ENCODE peak calls at places on chromosomes 13 and 19, in five cellular contexts. One of them, this sample, is unnamed.

GRCh38 chr13:87536499-87536898 is 134.7 kb upstream of the SLITRK5 start:
- DNase-seq in uterus: no peak
- DNase-seq in CD4-positive, alpha-beta T cell: no peak
- DNase-seq in ascending aorta: no peak
- DNase-seq in brain microvascular endothelial cell: no peak
- DNase-seq in this sample: no peak

GRCh38 chr19:6667114-6667627 is 2.8 kb downstream of the TNFSF14 start:
- DNase-seq in uterus: no peak
- DNase-seq in CD4-positive, alpha-beta T cell: no peak
- DNase-seq in ascending aorta: no peak
- DNase-seq in brain microvascular endothelial cell: no peak
- DNase-seq in this sample: peak

GRCh38 chr19:4352701-4353121 is 9.3 kb downstream of the MPND start:
- DNase-seq in uterus: no peak
- DNase-seq in CD4-positive, alpha-beta T cell: peak
- DNase-seq in ascending aorta: no peak
- DNase-seq in brain microvascular endothelial cell: no peak
- DNase-seq in this sample: no peak

GRCh38 chr19:13115936-13116281 is 631 bp downstream of the TRMT1 start:
- DNase-seq in uterus: no peak
- DNase-seq in CD4-positive, alpha-beta T cell: no peak
- DNase-seq in ascending aorta: no peak
- DNase-seq in brain microvascular endothelial cell: no peak
- DNase-seq in this sample: no peak

GRCh38 chr19:39110263-39110967 is 15.2 kb upstream of the PAK4 start:
- DNase-seq in uterus: peak
- DNase-seq in CD4-positive, alpha-beta T cell: peak
- DNase-seq in ascending aorta: no peak
- DNase-seq in brain microvascular endothelial cell: no peak
- DNase-seq in this sample: peak

GRCh38 chr13:27359203-27359821 is 65.1 kb upstream of the GTF3A start:
- DNase-seq in uterus: peak
- DNase-seq in CD4-positive, alpha-beta T cell: peak
- DNase-seq in ascending aorta: peak
- DNase-seq in brain microvascular endothelial cell: peak
- DNase-seq in this sample: peak

GRCh38 chr19:51686171-51686570 is 7.0 kb upstream of the SPACA6 start:
- DNase-seq in uterus: no peak
- DNase-seq in CD4-positive, alpha-beta T cell: no peak
- DNase-seq in ascending aorta: no peak
- DNase-seq in brain microvascular endothelial cell: peak
- DNase-seq in this sample: no peak

GRCh38 chr13:37708101-37708500 is 109.5 kb upstream of the POSTN start:
- DNase-seq in uterus: no peak
- DNase-seq in CD4-positive, alpha-beta T cell: no peak
- DNase-seq in ascending aorta: no peak
- DNase-seq in brain microvascular endothelial cell: no peak
- DNase-seq in this sample: no peak

GRCh38 chr13:74767031-74767430 is 632.8 kb upstream of the KLF12 start:
- DNase-seq in uterus: no peak
- DNase-seq in CD4-positive, alpha-beta T cell: no peak
- DNase-seq in ascending aorta: no peak
- DNase-seq in brain microvascular endothelial cell: peak
- DNase-seq in this sample: no peak

GRCh38 chr19:44258139-44258538 is 1.5 kb upstream of the ZNF233 start:
- DNase-seq in uterus: no peak
- DNase-seq in CD4-positive, alpha-beta T cell: no peak
- DNase-seq in ascending aorta: no peak
- DNase-seq in brain microvascular endothelial cell: no peak
- DNase-seq in this sample: no peak

GRCh38 chr19:40378509-40378908 is 11.5 kb downstream of the HIPK4 start:
- DNase-seq in uterus: no peak
- DNase-seq in CD4-positive, alpha-beta T cell: no peak
- DNase-seq in ascending aorta: no peak
- DNase-seq in brain microvascular endothelial cell: no peak
- DNase-seq in this sample: no peak

GRCh38 chr13:86922936-86923335 is 748.2 kb upstream of the SLITRK5 start:
- DNase-seq in uterus: no peak
- DNase-seq in CD4-positive, alpha-beta T cell: no peak
- DNase-seq in ascending aorta: no peak
- DNase-seq in brain microvascular endothelial cell: no peak
- DNase-seq in this sample: no peak

GRCh38 chr19:29499261-29499920 is 26.4 kb upstream of the VSTM2B start:
- DNase-seq in uterus: no peak
- DNase-seq in CD4-positive, alpha-beta T cell: no peak
- DNase-seq in ascending aorta: no peak
- DNase-seq in brain microvascular endothelial cell: no peak
- DNase-seq in this sample: no peak

GRCh38 chr19:8320564-8321066 is 560 bp downstream of the NDUFA7 start:
- DNase-seq in uterus: no peak
- DNase-seq in CD4-positive, alpha-beta T cell: no peak
- DNase-seq in ascending aorta: no peak
- DNase-seq in brain microvascular endothelial cell: no peak
- DNase-seq in this sample: no peak

GRCh38 chr19:18731562-18732008 is 48.1 kb downstream of the CRTC1 start:
- DNase-seq in uterus: no peak
- DNase-seq in CD4-positive, alpha-beta T cell: no peak
- DNase-seq in ascending aorta: no peak
- DNase-seq in brain microvascular endothelial cell: peak
- DNase-seq in this sample: no peak

GRCh38 chr19:2549701-2550191 is 73.8 kb downstream of the GADD45B start:
- DNase-seq in uterus: peak
- DNase-seq in CD4-positive, alpha-beta T cell: no peak
- DNase-seq in ascending aorta: peak
- DNase-seq in brain microvascular endothelial cell: peak
- DNase-seq in this sample: peak

DNA sequence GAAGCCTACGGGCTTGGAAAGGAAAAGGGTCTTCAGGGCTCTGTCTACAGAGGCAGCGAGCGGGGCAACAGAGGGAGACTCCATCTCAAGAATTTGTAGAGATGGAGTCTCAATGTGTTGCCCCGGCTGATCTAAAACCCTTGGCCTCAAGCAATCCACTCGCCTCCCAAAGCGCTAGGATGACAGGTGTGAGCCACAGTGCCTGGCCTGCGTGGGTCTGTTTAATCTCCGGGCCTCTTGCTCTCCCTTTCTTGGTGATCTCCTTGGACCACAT is 8.1 kb downstream of the RPS9 start:
- DNase-seq in uterus: no peak
- DNase-seq in CD4-positive, alpha-beta T cell: no peak
- DNase-seq in ascending aorta: no peak
- DNase-seq in brain microvascular endothelial cell: no peak
- DNase-seq in this sample: no peak
- H3K27ac ChIP-seq in uterus: peak
- H3K27ac ChIP-seq in CD4-positive, alpha-beta T cell: no peak
- H3K27ac ChIP-seq in ascending aorta: peak
- H3K27ac ChIP-seq in brain microvascular endothelial cell: no peak
- H3K27ac ChIP-seq in this sample: peak

GRCh38 chr13:112970552-112971287 is 1.7 kb downstream of the MCF2L start:
- DNase-seq in uterus: no peak
- DNase-seq in CD4-positive, alpha-beta T cell: no peak
- DNase-seq in ascending aorta: no peak
- DNase-seq in brain microvascular endothelial cell: no peak
- DNase-seq in this sample: no peak

GRCh38 chr13:112968910-112969691 is at the start of gene MCF2L:
- DNase-seq in uterus: no peak
- DNase-seq in CD4-positive, alpha-beta T cell: peak
- DNase-seq in ascending aorta: no peak
- DNase-seq in brain microvascular endothelial cell: no peak
- DNase-seq in this sample: peak

GRCh38 chr13:112971288-112971643 is 2.3 kb downstream of the MCF2L start:
- DNase-seq in uterus: no peak
- DNase-seq in CD4-positive, alpha-beta T cell: no peak
- DNase-seq in ascending aorta: no peak
- DNase-seq in brain microvascular endothelial cell: no peak
- DNase-seq in this sample: no peak

GRCh38 chr13:112968380-112968909 is 569 bp upstream of the MCF2L start:
- DNase-seq in uterus: no peak
- DNase-seq in CD4-positive, alpha-beta T cell: peak
- DNase-seq in ascending aorta: no peak
- DNase-seq in brain microvascular endothelial cell: no peak
- DNase-seq in this sample: peak

DNA sequence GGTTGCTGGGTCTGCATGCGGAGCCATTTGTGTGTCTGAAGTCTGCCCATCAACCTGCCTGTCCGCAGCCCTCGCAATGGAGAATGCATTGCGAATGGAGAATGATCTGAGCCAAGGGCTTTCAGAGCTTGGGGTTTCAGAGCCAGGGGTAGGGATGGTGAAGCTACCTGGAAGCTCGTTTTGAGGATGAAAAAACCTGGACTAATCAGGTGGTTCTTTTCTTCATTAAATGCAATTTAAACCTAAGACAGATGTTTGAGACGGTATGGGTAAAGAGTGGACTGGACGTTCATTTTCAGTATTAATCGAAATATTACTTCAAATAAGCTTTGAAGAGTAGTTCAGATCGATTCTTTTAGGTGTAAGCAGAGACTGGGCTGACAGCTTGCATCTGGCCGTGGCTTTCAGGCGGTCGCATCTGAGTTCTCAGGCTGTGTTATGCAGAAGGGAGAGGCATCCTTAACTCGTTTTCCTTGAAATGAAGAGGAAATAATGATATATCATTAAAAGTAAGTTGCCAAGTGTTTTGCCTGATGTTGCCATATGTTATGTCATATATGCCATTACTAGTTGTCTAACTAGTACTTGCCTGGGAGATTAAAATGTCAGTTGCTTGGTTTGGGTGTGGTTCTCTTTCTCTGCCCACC is 801 bp downstream of the MCF2L start:
- DNase-seq in uterus: no peak
- DNase-seq in CD4-positive, alpha-beta T cell: no peak
- DNase-seq in ascending aorta: no peak
- DNase-seq in brain microvascular endothelial cell: no peak
- DNase-seq in this sample: no peak
- H3K27ac ChIP-seq in uterus: no peak
- H3K27ac ChIP-seq in CD4-positive, alpha-beta T cell: peak
- H3K27ac ChIP-seq in ascending aorta: no peak
- H3K27ac ChIP-seq in brain microvascular endothelial cell: no peak
- H3K27ac ChIP-seq in this sample: peak

GRCh38 chr13:30159446-30159839 is 147.9 kb downstream of the KATNAL1 start:
- DNase-seq in uterus: no peak
- DNase-seq in CD4-positive, alpha-beta T cell: no peak
- DNase-seq in ascending aorta: no peak
- DNase-seq in brain microvascular endothelial cell: peak
- DNase-seq in this sample: no peak
- H3K27ac ChIP-seq in uterus: no peak
- H3K27ac ChIP-seq in CD4-positive, alpha-beta T cell: no peak
- H3K27ac ChIP-seq in ascending aorta: no peak
- H3K27ac ChIP-seq in brain microvascular endothelial cell: peak
- H3K27ac ChIP-seq in this sample: no peak

DNA sequence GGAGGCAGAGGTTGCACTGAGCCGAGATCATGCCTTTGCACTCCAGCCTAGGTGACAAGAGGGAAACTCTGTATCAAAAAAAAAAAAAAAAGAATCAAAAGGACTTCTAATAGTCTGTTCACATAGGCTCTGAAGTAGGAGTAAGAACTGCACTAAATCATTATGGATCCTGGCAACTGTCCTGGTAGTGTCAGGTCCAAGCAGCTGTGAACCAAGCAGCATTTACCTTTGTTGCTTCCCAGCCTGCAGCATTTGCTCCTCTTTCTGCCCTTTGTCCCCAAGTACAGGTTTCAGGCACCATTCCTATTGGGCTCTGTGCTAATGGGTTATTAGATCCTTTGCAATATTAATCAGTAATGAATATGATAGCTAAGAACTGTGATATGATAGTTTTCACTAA is 77.4 kb upstream of the NBEA start:
- DNase-seq in uterus: peak
- DNase-seq in CD4-positive, alpha-beta T cell: no peak
- DNase-seq in ascending aorta: no peak
- DNase-seq in brain microvascular endothelial cell: no peak
- DNase-seq in this sample: no peak
- H3K27ac ChIP-seq in uterus: no peak
- H3K27ac ChIP-seq in CD4-positive, alpha-beta T cell: no peak
- H3K27ac ChIP-seq in ascending aorta: no peak
- H3K27ac ChIP-seq in brain microvascular endothelial cell: no peak
- H3K27ac ChIP-seq in this sample: no peak

GRCh38 chr19:906480-906879 is 6.5 kb downstream of the R3HDM4 start:
- DNase-seq in uterus: no peak
- DNase-seq in CD4-positive, alpha-beta T cell: no peak
- DNase-seq in ascending aorta: no peak
- DNase-seq in brain microvascular endothelial cell: no peak
- DNase-seq in this sample: no peak
- H3K27ac ChIP-seq in uterus: no peak
- H3K27ac ChIP-seq in CD4-positive, alpha-beta T cell: peak
- H3K27ac ChIP-seq in ascending aorta: no peak
- H3K27ac ChIP-seq in brain microvascular endothelial cell: no peak
- H3K27ac ChIP-seq in this sample: no peak

DNA sequence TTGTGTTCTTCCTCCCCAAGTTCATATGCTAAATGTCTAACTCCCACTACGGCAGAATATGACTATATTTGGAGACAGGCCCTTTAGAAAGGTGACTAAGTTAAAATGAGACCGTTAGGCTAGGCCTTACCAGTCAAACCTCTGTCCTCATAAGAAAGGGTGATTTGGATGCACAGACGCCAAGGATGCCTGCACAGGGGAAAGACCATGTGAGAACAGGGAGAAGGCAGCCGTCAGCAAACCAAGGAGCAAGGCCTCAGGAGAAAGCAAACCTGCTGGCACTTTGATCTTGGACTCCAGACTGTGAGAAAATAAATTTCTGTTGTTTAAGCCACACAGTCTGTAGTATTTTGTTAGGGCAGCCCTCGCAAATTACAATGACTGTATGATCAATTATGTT is 13.1 kb upstream of the FOXO1 start:
- DNase-seq in uterus: no peak
- DNase-seq in CD4-positive, alpha-beta T cell: no peak
- DNase-seq in ascending aorta: no peak
- DNase-seq in brain microvascular endothelial cell: no peak
- DNase-seq in this sample: no peak
- H3K27ac ChIP-seq in uterus: no peak
- H3K27ac ChIP-seq in CD4-positive, alpha-beta T cell: no peak
- H3K27ac ChIP-seq in ascending aorta: no peak
- H3K27ac ChIP-seq in brain microvascular endothelial cell: no peak
- H3K27ac ChIP-seq in this sample: no peak